ENCODE peak calls at places on chromosome 3, in four cellular contexts. W is activated T-helper 1 cell treated with anti-CD3 and anti-CD28 coated beads, Interleukin-12 subunit alpha, Interleukin-12 subunit beta, Interleukin-2, Interleukin-4 antibody, amounts not matched to agents 30 ng/mL and 10 ng/mL and 1 ng/mL, durations not matched to agents 14 hours and 24 hours and 36 hours; M is 8988T; J is GM19239. C is an unnamed sample.

GRCh38 chr3:144109944-144110343 is 138.3 kb downstream of the DIPK2A start:
- DNase-seq in W (no peak), M (no peak), J (peak), C (no peak)

GRCh38 chr3:53040361-53040820 is 5.5 kb downstream of the SFMBT1 start:
- DNase-seq in J (no peak), W (no peak), M (no peak), C (no peak)

GRCh38 chr3:78913711-78914110 is 854.1 kb downstream of the ROBO1 start:
- DNase-seq in J (no peak), M (no peak), W (no peak), C (no peak)

GRCh38 chr3:177615015-177615414 is 417.7 kb upstream of the TBL1XR1 start:
- DNase-seq in J (no peak), M (no peak), W (no peak), C (no peak)

GRCh38 chr3:32571192-32571485 is 481 bp upstream of the DYNC1LI1 start:
- DNase-seq in M (no peak), J (no peak), W (no peak), C (no peak)

GRCh38 chr3:101381809-101382208 is 61.4 kb upstream of the IMPG2 start:
- DNase-seq in M (no peak), J (peak), W (no peak), C (no peak)

GRCh38 chr3:179196098-179196497 is 47.9 kb downstream of the PIK3CA start:
- DNase-seq in M (no peak), J (peak), W (peak), C (no peak)

GRCh38 chr3:145094355-145094941 is 1066.5 kb downstream of the PLOD2 start:
- DNase-seq in J (no peak), W (no peak), M (no peak), C (no peak)

GRCh38 chr3:57068437-57069089 is 8.1 kb downstream of the SPATA12 start:
- DNase-seq in J (peak), W (no peak), M (no peak), C (no peak)

GRCh38 chr3:60017631-60018030 is 967.8 kb upstream of the CFAP20DC start:
- DNase-seq in W (peak), J (no peak), M (no peak), C (no peak)

GRCh38 chr3:15324335-15324734 is 8.1 kb downstream of the SH3BP5 start:
- DNase-seq in W (no peak), M (no peak), J (no peak), C (peak)

GRCh38 chr3:136632625-136633081 is 119.5 kb downstream of the STAG1 start:
- DNase-seq in M (no peak), W (no peak), J (no peak), C (no peak)

GRCh38 chr3:160886421-160886820 is 130.4 kb downstream of the PPM1L start:
- DNase-seq in M (no peak), J (no peak), W (no peak), C (no peak)

GRCh38 chr3:71309342-71309741 is 274.2 kb downstream of the FOXP1 start:
- DNase-seq in M (no peak), W (no peak), J (no peak), C (no peak)

GRCh38 chr3:174533286-174533685 is 325.8 kb upstream of the NAALADL2 start:
- DNase-seq in J (no peak), W (no peak), M (no peak), C (no peak)

GRCh38 chr3:162742159-162742717 is 1245.6 kb downstream of the OTOL1 start:
- DNase-seq in J (no peak), M (no peak), W (no peak), C (no peak)

GRCh38 chr3:64368163-64369025 is 143.1 kb upstream of the PRICKLE2 start:
- DNase-seq in M (no peak), J (no peak), W (no peak), C (peak)

GRCh38 chr3:110881069-110881468 is 190.5 kb upstream of the NECTIN3 start:
- DNase-seq in W (no peak), J (peak), M (peak), C (peak)

GRCh38 chr3:101216710-101217457 is 103.5 kb downstream of the IMPG2 start:
- DNase-seq in M (no peak), J (no peak), W (no peak), C (no peak)

GRCh38 chr3:124760601-124761000 is 30.3 kb downstream of the UMPS start:
- DNase-seq in W (no peak), M (no peak), J (no peak), C (no peak)

GRCh38 chr3:194315088-194315964 is 35.8 kb downstream of the CPN2 start:
- DNase-seq in M (peak), W (peak), J (peak), C (peak)

GRCh38 chr3:136343873-136344281 is 93.7 kb downstream of the PCCB start:
- DNase-seq in M (no peak), W (no peak), J (no peak), C (peak)

GRCh38 chr3:57110214-57110613 is 49.8 kb downstream of the SPATA12 start:
- DNase-seq in J (no peak), W (no peak), M (no peak), C (no peak)

GRCh38 chr3:138019288-138020069 is 9.5 kb downstream of the CLDN18 start:
- DNase-seq in M (no peak), J (no peak), W (no peak), C (no peak)

GRCh38 chr3:101229681-101230080 is 90.7 kb downstream of the IMPG2 start:
- DNase-seq in M (no peak), J (no peak), W (no peak), C (no peak)

GRCh38 chr3:187066228-187066995 is 72.9 kb downstream of the RPL39L start:
- DNase-seq in W (peak), J (peak), M (peak), C (no peak)

GRCh38 chr3:72445827-72446405 is 402.3 kb downstream of the SHQ1 start:
- DNase-seq in J (no peak), M (no peak), W (no peak), C (no peak)

GRCh38 chr3:143206955-143207337 is 87.4 kb downstream of the CHST2 start:
- DNase-seq in M (no peak), J (no peak), W (no peak), C (no peak)

GRCh38 chr3:52437326-52438103 is 7.4 kb downstream of the SEMA3G start:
- DNase-seq in J (no peak), M (peak), W (no peak), C (no peak)

GRCh38 chr3:193563429-193563828 is 8.7 kb upstream of the ATP13A4 start:
- DNase-seq in M (no peak), J (no peak), W (no peak), C (peak)

GRCh38 chr3:123655400-123655799 is 70.5 kb upstream of the HACD2 start:
- DNase-seq in M (no peak), J (no peak), W (no peak), C (no peak)

GRCh38 chr3:43766672-43767465 is 76.1 kb downstream of the ABHD5 start:
- DNase-seq in J (no peak), W (no peak), M (no peak), C (no peak)

C was measured in pancreas.